ENCODE peak calls at places on chromosomes 11 and 22, in ten cellular contexts. Q is T1000; Z is fibroblast of lung; D is kidney; F is NCI-H345; W is stimulated activated CD8-positive, alpha-beta memory T cell treated with anti-CD3 and anti-CD28 coated beads, Interleukin-4, amount 100 ng/mL, for 4 hours; N is islet precursor cell; J is ovary; O is AG08395; P is ELF-1. K is an unnamed sample.

GRCh38 chr11:134659882-134660281 is 247.8 kb upstream of the B3GAT1 start:
- DNase-seq in F (no peak), D (peak), Z (no peak), P (no peak), Q (no peak), O (no peak), N (peak), J (no peak), W (no peak), K (peak)

GRCh38 chr11:11027271-11027670 is 169.4 kb upstream of the ZBED5 start:
- DNase-seq in Q (no peak), O (peak), D (no peak), J (no peak), Z (peak), N (no peak), P (no peak), W (no peak), F (no peak), K (no peak)

GRCh38 chr11:46333129-46333947 is 13.9 kb upstream of the DGKZ start:
- DNase-seq in O (peak), F (peak), Z (no peak), P (peak), N (peak), W (no peak), J (no peak), Q (no peak), D (no peak), K (peak)

GRCh38 chr22:38414009-38414395 is 41.0 kb downstream of the KCNJ4 start:
- DNase-seq in P (no peak), F (no peak), D (peak), Q (no peak), Z (no peak), J (peak), N (no peak), W (no peak), O (no peak), K (peak)

GRCh38 chr11:13114566-13115465 is 105.7 kb downstream of the RASSF10 start:
- DNase-seq in Z (no peak), N (peak), D (no peak), J (no peak), O (no peak), P (peak), F (peak), Q (no peak), W (no peak), K (peak)

GRCh38 chr22:50015451-50016307 is 3.1 kb upstream of the IL17REL start:
- DNase-seq in J (peak), W (no peak), D (peak), F (no peak), Q (no peak), O (no peak), N (peak), Z (no peak), P (no peak), K (no peak)

GRCh38 chr22:50460942-50461341 is 13.9 kb downstream of the SBF1 start:
- DNase-seq in J (no peak), O (no peak), Q (no peak), F (no peak), P (peak), D (no peak), Z (no peak), N (no peak), W (no peak), K (no peak)

GRCh38 chr11:10499452-10500262 is 41.3 kb downstream of the RNF141 start:
- DNase-seq in J (no peak), N (no peak), Q (no peak), F (no peak), O (no peak), W (no peak), Z (peak), D (no peak), P (no peak), K (no peak)

GRCh38 chr11:14522801-14523200 is 2.6 kb upstream of the PSMA1 start:
- DNase-seq in P (no peak), O (no peak), W (no peak), Q (no peak), D (no peak), J (no peak), Z (no peak), N (no peak), F (no peak), K (no peak)

GRCh38 chr11:119518746-119519382 is 95.9 kb upstream of the THY1 start:
- DNase-seq in Q (no peak), O (no peak), Z (peak), P (peak), F (no peak), D (peak), J (no peak), W (no peak), N (peak), K (no peak)

GRCh38 chr11:86809561-86809960 is 9.2 kb downstream of the PRSS23 start:
- DNase-seq in Q (no peak), D (no peak), W (no peak), J (no peak), O (no peak), N (no peak), P (no peak), F (no peak), Z (no peak), K (no peak)

GRCh38 chr11:11856638-11857037 is 14.9 kb downstream of the USP47 start:
- DNase-seq in O (peak), Q (no peak), J (no peak), Z (no peak), F (no peak), P (no peak), W (no peak), N (no peak), D (no peak), K (no peak)

GRCh38 chr22:27022256-27022655 is 364.9 kb downstream of the MIAT start:
- DNase-seq in Q (no peak), P (no peak), D (no peak), O (peak), F (no peak), J (no peak), N (no peak), Z (no peak), W (no peak), K (no peak)

GRCh38 chr22:48555606-48556005 is 1272.1 kb downstream of the BRD1 start:
- DNase-seq in F (no peak), D (no peak), J (no peak), N (no peak), Z (no peak), Q (no peak), P (no peak), O (no peak), W (no peak), K (no peak)

GRCh38 chr11:64960719-64961118 is 11.2 kb downstream of the MAJIN start:
- DNase-seq in N (no peak), F (no peak), W (no peak), Z (no peak), O (no peak), D (no peak), P (no peak), Q (no peak), J (no peak), K (no peak)

K was measured in head of caudate nucleus.